ENCODE peak calls at places on chromosomes 1 and 21, in ten cellular contexts. J is AG10803; N is NCI-H748 treated with DMSO at 0.1 percent for 48 hours; U is hypothalamus; H is bronchial epithelial cell; X is AG08396; C is activated CD4-positive, CD25-positive, alpha-beta regulatory T cell treated with anti-CD3 and anti-CD28 coated beads, Interleukin-2, amount 50 U/mL, for 16 hours; T is mesothelial cell of epicardium; W is adrenal gland; M is cardiac muscle cell. S is an unnamed sample.
A peak's percentile ranks its signal among the peaks of the same experiment; 100 is the strongest.

GRCh38 chr1:244053831-244054230 is 2.7 kb downstream of the ZBTB18 start:
- DNase-seq in J (no peak), N (no peak), U (peak; percentile 69), H (no peak), X (no peak), C (no peak), T (no peak), W (no peak), M (no peak), S (no peak)

GRCh38 chr1:199098468-199098867 is 459.6 kb downstream of the PTPRC start:
- DNase-seq in J (no peak), N (no peak), U (no peak), H (no peak), X (no peak), C (no peak), T (no peak), W (no peak), M (no peak), S (no peak)

GRCh38 chr1:22257286-22258275 is 114.7 kb upstream of the WNT4 start:
- DNase-seq in J (no peak), N (peak; percentile 62), U (no peak), H (no peak), X (no peak), C (no peak), T (no peak), W (no peak), M (no peak), S (no peak)

GRCh38 chr1:3543076-3544049 is 67.9 kb downstream of the MEGF6 start:
- DNase-seq in J (peak; percentile 96), N (no peak), U (peak; percentile 29), H (no peak), X (peak; percentile 99), C (no peak), T (no peak), W (peak; percentile 32), M (no peak), S (peak; percentile 64)

GRCh38 chr1:32336963-32337675 is 1.1 kb upstream of the MARCKSL1 start:
- DNase-seq in J (peak; percentile 24), N (no peak), U (no peak), H (peak; percentile 35), X (peak; percentile 39), C (no peak), T (no peak), W (no peak), M (no peak), S (no peak)

GRCh38 chr1:23449918-23450317 is 25.4 kb upstream of the TCEA3 start:
- DNase-seq in J (no peak), N (no peak), U (no peak), H (no peak), X (no peak), C (no peak), T (no peak), W (peak; percentile 80), M (no peak), S (no peak)

GRCh38 chr1:6142734-6143133 is 37.4 kb downstream of the CHD5 start:
- DNase-seq in J (no peak), N (no peak), U (no peak), H (no peak), X (no peak), C (no peak), T (no peak), W (no peak), M (no peak), S (no peak)

GRCh38 chr21:33644383-33645074 is 2.2 kb downstream of the ITSN1 start:
- DNase-seq in J (peak; percentile 82), N (no peak), U (no peak), H (peak; percentile 18), X (peak; percentile 5), C (no peak), T (no peak), W (peak; percentile 32), M (no peak), S (no peak)

GRCh38 chr1:5913078-5913845 is 79.0 kb downstream of the NPHP4 start:
- DNase-seq in J (no peak), N (no peak), U (no peak), H (peak; percentile 12), X (no peak), C (no peak), T (peak; percentile 35), W (no peak), M (no peak), S (peak; percentile 36)

GRCh38 chr1:41583658-41584570 is 99.4 kb upstream of the EDN2 start:
- DNase-seq in J (no peak), N (no peak), U (no peak), H (no peak), X (no peak), C (no peak), T (no peak), W (no peak), M (no peak), S (no peak)

GRCh38 chr1:89901957-89902669 is 81.3 kb downstream of the LRRC8D start:
- DNase-seq in J (no peak), N (no peak), U (no peak), H (no peak), X (no peak), C (no peak), T (no peak), W (no peak), M (no peak), S (no peak)

GRCh38 chr1:226690460-226690982 is 48.6 kb downstream of the ITPKB start:
- DNase-seq in J (no peak), N (peak; percentile 25), U (no peak), H (peak; percentile 82), X (no peak), C (no peak), T (no peak), W (no peak), M (peak; percentile 42), S (no peak)

GRCh38 chr1:225750865-225751824 is 26.5 kb upstream of the SRP9 start:
- DNase-seq in J (no peak), N (no peak), U (no peak), H (no peak), X (no peak), C (no peak), T (no peak), W (no peak), M (no peak), S (no peak)

GRCh38 chr1:29450591-29450990 is 214.3 kb downstream of the PTPRU start:
- DNase-seq in J (no peak), N (no peak), U (no peak), H (no peak), X (no peak), C (no peak), T (no peak), W (no peak), M (no peak), S (no peak)

S was measured in ecto neural progenitor cell.